ENCODE peak calls at places on chromosomes 12 and 14, in nine cellular contexts. One of them, this sample, is unnamed.

GRCh38 chr12:74509886-74510285 is 27.7 kb upstream of the ATXN7L3B start:
- DNase-seq in A549: no peak
- DNase-seq in GM23338: no peak
- DNase-seq in Panc1: no peak
- DNase-seq in HCT116: no peak
- DNase-seq in SK-N-SH: no peak
- DNase-seq in K562: no peak
- DNase-seq in HepG2: no peak
- DNase-seq in GM12878: no peak
- DNase-seq in this sample: no peak

GRCh38 chr12:18683603-18684002 is 54.2 kb downstream of the PLCZ1 start:
- DNase-seq in A549: no peak
- DNase-seq in GM23338: no peak
- DNase-seq in Panc1: no peak
- DNase-seq in HCT116: no peak
- DNase-seq in SK-N-SH: no peak
- DNase-seq in K562: peak
- DNase-seq in HepG2: no peak
- DNase-seq in GM12878: no peak
- DNase-seq in this sample: no peak

GRCh38 chr14:39310071-39310470 is 76.4 kb downstream of the MIA2 start:
- DNase-seq in A549: no peak
- DNase-seq in GM23338: no peak
- DNase-seq in Panc1: no peak
- DNase-seq in HCT116: no peak
- DNase-seq in SK-N-SH: no peak
- DNase-seq in K562: no peak
- DNase-seq in HepG2: no peak
- DNase-seq in GM12878: no peak
- DNase-seq in this sample: no peak

GRCh38 chr14:100878271-100879146 is 25.0 kb downstream of the RTL1 start:
- DNase-seq in A549: no peak
- DNase-seq in GM23338: no peak
- DNase-seq in Panc1: no peak
- DNase-seq in HCT116: no peak
- DNase-seq in SK-N-SH: no peak
- DNase-seq in K562: no peak
- DNase-seq in HepG2: no peak
- DNase-seq in GM12878: no peak
- DNase-seq in this sample: no peak

GRCh38 chr12:76375939-76376338 is 27.7 kb upstream of the BBS10 start:
- DNase-seq in A549: no peak
- DNase-seq in GM23338: no peak
- DNase-seq in Panc1: no peak
- DNase-seq in HCT116: no peak
- DNase-seq in SK-N-SH: no peak
- DNase-seq in K562: no peak
- DNase-seq in HepG2: peak
- DNase-seq in GM12878: no peak
- DNase-seq in this sample: no peak

GRCh38 chr12:59087077-59087673 is 166.9 kb upstream of the LRIG3 start:
- DNase-seq in A549: no peak
- DNase-seq in GM23338: no peak
- DNase-seq in Panc1: no peak
- DNase-seq in HCT116: peak
- DNase-seq in SK-N-SH: peak
- DNase-seq in K562: no peak
- DNase-seq in HepG2: no peak
- DNase-seq in GM12878: no peak
- DNase-seq in this sample: no peak

GRCh38 chr12:92506460-92506859 is 196.3 kb upstream of the PLEKHG7 start:
- DNase-seq in A549: no peak
- DNase-seq in GM23338: no peak
- DNase-seq in Panc1: no peak
- DNase-seq in HCT116: no peak
- DNase-seq in SK-N-SH: no peak
- DNase-seq in K562: no peak
- DNase-seq in HepG2: no peak
- DNase-seq in GM12878: no peak
- DNase-seq in this sample: no peak

GRCh38 chr12:62722971-62723680 is 211.8 kb downstream of the PPM1H start:
- DNase-seq in A549: no peak
- DNase-seq in GM23338: no peak
- DNase-seq in Panc1: no peak
- DNase-seq in HCT116: no peak
- DNase-seq in SK-N-SH: no peak
- DNase-seq in K562: no peak
- DNase-seq in HepG2: no peak
- DNase-seq in GM12878: no peak
- DNase-seq in this sample: no peak

DNA sequence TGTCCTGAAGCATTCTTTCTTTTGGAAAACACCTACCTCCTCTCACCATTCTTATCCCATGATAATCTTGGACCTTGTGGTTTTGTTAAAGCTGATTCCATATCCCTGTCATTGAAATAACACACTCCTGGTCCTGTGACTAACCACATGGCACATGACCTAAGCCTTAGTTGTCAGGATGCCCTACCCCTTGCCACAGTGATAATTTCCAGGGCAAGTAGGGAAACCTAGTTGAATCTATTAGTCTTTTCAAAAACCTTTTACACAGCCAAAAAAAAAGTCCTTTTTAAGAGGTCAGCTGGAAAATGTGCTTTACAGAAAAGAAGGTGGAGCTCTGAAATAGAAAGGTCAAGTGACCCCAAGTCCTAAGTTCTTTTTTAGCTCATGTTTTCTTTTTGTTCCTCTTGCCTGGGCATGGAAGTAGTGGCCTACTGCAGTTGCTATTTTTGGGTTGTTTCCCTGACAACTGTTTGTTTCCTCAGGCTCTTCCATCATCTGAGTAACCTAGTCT is 608.4 kb downstream of the LRFN5 start:
- DNase-seq in A549: no peak
- DNase-seq in GM23338: no peak
- DNase-seq in Panc1: peak
- DNase-seq in HCT116: no peak
- DNase-seq in SK-N-SH: no peak
- DNase-seq in K562: no peak
- DNase-seq in HepG2: no peak
- DNase-seq in GM12878: no peak
- DNase-seq in this sample: no peak
- TF ChIP-seq REST in A549: no peak
- TF ChIP-seq REST in GM23338: no peak
- TF ChIP-seq REST in Panc1: no peak
- TF ChIP-seq REST in HCT116: no peak
- TF ChIP-seq REST in SK-N-SH: no peak
- TF ChIP-seq REST in K562: no peak
- TF ChIP-seq REST in HepG2: no peak
- TF ChIP-seq REST in GM12878: no peak
- TF ChIP-seq REST in this sample: no peak

DNA sequence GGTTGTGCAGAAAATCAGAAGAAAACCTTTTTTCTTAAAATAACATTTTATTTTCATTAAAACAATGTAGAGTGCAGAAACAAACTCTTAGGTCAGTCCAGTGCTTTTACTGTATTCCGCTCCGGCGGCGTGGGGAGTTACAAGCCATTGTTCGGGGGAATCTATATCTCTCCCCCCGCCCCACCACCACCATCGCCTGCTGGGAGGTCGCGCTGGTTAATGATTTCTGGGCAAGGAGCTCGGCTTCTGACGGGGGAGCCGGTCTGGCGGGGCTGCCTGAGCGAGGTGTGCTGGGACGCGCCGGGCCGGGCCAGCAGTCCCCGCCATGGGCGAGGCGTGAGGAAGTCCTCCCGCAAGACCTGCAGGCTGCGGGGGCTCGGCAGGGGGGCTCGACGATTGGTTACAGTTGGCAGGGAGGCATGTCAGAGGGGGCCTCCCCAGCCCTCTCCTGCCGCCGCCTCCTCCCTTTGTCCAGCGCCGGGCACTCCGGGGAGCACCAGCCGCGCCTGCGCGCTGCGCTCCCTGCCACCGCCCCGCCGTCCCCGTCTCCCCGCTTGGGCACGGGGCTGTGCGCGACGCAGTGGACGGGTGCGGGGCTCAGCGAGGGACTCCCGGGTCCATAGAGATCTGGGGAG is 1.0 kb upstream of the DUSP6 start:
- DNase-seq in A549: peak
- DNase-seq in GM23338: peak
- DNase-seq in Panc1: no peak
- DNase-seq in HCT116: peak
- DNase-seq in SK-N-SH: peak
- DNase-seq in K562: no peak
- DNase-seq in HepG2: peak
- DNase-seq in GM12878: no peak
- DNase-seq in this sample: peak
- TF ChIP-seq REST in A549: no peak
- TF ChIP-seq REST in GM23338: no peak
- TF ChIP-seq REST in Panc1: no peak
- TF ChIP-seq REST in HCT116: no peak
- TF ChIP-seq REST in SK-N-SH: peak
- TF ChIP-seq REST in K562: no peak
- TF ChIP-seq REST in HepG2: no peak
- TF ChIP-seq REST in GM12878: no peak
- TF ChIP-seq REST in this sample: no peak

GRCh38 chr14:70920608-70921007 is 13.3 kb downstream of the PCNX1 start:
- DNase-seq in A549: no peak
- DNase-seq in GM23338: no peak
- DNase-seq in Panc1: no peak
- DNase-seq in HCT116: no peak
- DNase-seq in SK-N-SH: no peak
- DNase-seq in K562: no peak
- DNase-seq in HepG2: no peak
- DNase-seq in GM12878: no peak
- DNase-seq in this sample: no peak

GRCh38 chr14:70917633-70918032 is 10.4 kb downstream of the PCNX1 start:
- DNase-seq in A549: no peak
- DNase-seq in GM23338: no peak
- DNase-seq in Panc1: no peak
- DNase-seq in HCT116: no peak
- DNase-seq in SK-N-SH: no peak
- DNase-seq in K562: no peak
- DNase-seq in HepG2: no peak
- DNase-seq in GM12878: no peak
- DNase-seq in this sample: no peak

GRCh38 chr14:70916776-70917175 is 9.5 kb downstream of the PCNX1 start:
- DNase-seq in A549: no peak
- DNase-seq in GM23338: no peak
- DNase-seq in Panc1: no peak
- DNase-seq in HCT116: no peak
- DNase-seq in SK-N-SH: no peak
- DNase-seq in K562: no peak
- DNase-seq in HepG2: no peak
- DNase-seq in GM12878: no peak
- DNase-seq in this sample: no peak

GRCh38 chr14:70921669-70922068 is 14.4 kb downstream of the PCNX1 start:
- DNase-seq in A549: no peak
- DNase-seq in GM23338: no peak
- DNase-seq in Panc1: no peak
- DNase-seq in HCT116: no peak
- DNase-seq in SK-N-SH: no peak
- DNase-seq in K562: no peak
- DNase-seq in HepG2: no peak
- DNase-seq in GM12878: no peak
- DNase-seq in this sample: no peak

DNA sequence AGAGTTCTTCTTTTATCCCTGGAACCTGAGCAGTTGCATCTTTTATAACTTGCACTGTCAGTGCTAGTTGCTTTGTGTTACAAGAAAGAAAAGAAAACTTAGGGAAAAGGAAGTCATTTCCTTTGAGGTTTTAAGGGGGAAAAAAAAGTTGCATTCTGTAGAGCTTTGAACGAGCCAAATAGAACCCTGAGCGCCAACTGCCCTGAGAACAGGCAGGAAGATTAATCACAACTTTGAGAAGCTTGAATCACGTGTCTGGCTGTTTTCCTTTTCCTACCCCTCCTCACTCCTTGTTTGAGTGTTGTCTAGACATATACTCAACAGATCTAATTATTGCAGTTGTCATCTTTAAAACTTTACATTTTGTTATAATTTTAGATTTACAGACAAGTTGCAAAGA is 12.5 kb downstream of the PCNX1 start:
- DNase-seq in A549: no peak
- DNase-seq in GM23338: peak
- DNase-seq in Panc1: no peak
- DNase-seq in HCT116: no peak
- DNase-seq in SK-N-SH: no peak
- DNase-seq in K562: no peak
- DNase-seq in HepG2: no peak
- DNase-seq in GM12878: no peak
- DNase-seq in this sample: no peak
- TF ChIP-seq REST in A549: no peak
- TF ChIP-seq REST in GM23338: no peak
- TF ChIP-seq REST in Panc1: no peak
- TF ChIP-seq REST in HCT116: no peak
- TF ChIP-seq REST in SK-N-SH: no peak
- TF ChIP-seq REST in K562: no peak
- TF ChIP-seq REST in HepG2: no peak
- TF ChIP-seq REST in GM12878: no peak
- TF ChIP-seq REST in this sample: no peak

GRCh38 chr12:6608592-6609311 is 1.6 kb upstream of the CHD4 start:
- DNase-seq in A549: peak
- DNase-seq in GM23338: peak
- DNase-seq in Panc1: no peak
- DNase-seq in HCT116: no peak
- DNase-seq in SK-N-SH: no peak
- DNase-seq in K562: no peak
- DNase-seq in HepG2: peak
- DNase-seq in GM12878: no peak
- DNase-seq in this sample: no peak

GRCh38 chr12:6604254-6605029 is 2.7 kb downstream of the CHD4 start:
- DNase-seq in A549: no peak
- DNase-seq in GM23338: no peak
- DNase-seq in Panc1: no peak
- DNase-seq in HCT116: no peak
- DNase-seq in SK-N-SH: no peak
- DNase-seq in K562: no peak
- DNase-seq in HepG2: no peak
- DNase-seq in GM12878: no peak
- DNase-seq in this sample: no peak

GRCh38 chr12:6606331-6607131 is 648 bp downstream of the CHD4 start:
- DNase-seq in A549: peak
- DNase-seq in GM23338: peak
- DNase-seq in Panc1: no peak
- DNase-seq in HCT116: no peak
- DNase-seq in SK-N-SH: peak
- DNase-seq in K562: peak
- DNase-seq in HepG2: peak
- DNase-seq in GM12878: no peak
- DNase-seq in this sample: peak

GRCh38 chr12:6605425-6606330 is 1.5 kb downstream of the CHD4 start:
- DNase-seq in A549: peak
- DNase-seq in GM23338: peak
- DNase-seq in Panc1: no peak
- DNase-seq in HCT116: no peak
- DNase-seq in SK-N-SH: peak
- DNase-seq in K562: no peak
- DNase-seq in HepG2: no peak
- DNase-seq in GM12878: no peak
- DNase-seq in this sample: no peak

DNA sequence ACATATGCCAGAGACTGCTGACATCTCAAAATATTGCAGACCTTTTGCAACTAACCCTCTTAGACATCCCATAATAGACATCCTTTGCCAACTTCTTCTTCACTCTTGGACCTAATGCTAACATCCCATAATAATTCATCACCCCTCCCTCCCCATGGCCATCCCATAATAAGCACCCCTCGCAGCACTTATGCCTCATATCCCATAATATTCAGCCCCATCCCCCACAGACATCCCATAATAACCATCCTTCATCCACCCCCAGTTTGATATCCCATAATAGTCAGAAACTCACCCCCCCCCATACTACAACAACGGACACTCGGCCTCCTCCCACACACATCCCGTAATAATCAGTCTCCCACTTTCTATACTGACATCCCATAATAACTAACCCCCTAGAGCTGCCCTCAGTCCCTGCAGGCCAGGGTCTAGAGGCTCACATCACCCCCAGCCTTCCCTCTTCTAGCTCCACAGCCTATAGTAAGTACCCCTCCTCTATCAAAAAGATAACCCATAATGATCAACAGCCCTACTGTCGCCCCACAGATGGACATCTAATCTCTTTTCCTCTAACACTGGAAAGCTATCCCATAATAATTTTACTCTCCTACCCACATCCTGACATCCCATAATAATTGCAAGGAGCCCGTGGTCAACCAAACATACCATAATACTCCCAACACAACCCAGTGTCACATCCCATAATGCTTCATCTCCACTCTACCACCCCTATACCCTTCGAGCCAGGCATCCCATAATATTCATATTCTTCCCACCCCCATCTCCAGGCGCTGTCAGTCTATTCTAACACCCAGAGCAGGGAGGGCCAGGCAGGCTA is 792 bp upstream of the CHD4 start:
- DNase-seq in A549: peak
- DNase-seq in GM23338: peak
- DNase-seq in Panc1: no peak
- DNase-seq in HCT116: peak
- DNase-seq in SK-N-SH: peak
- DNase-seq in K562: peak
- DNase-seq in HepG2: peak
- DNase-seq in GM12878: peak
- DNase-seq in this sample: peak
- TF ChIP-seq REST in A549: no peak
- TF ChIP-seq REST in GM23338: no peak
- TF ChIP-seq REST in Panc1: no peak
- TF ChIP-seq REST in HCT116: no peak
- TF ChIP-seq REST in SK-N-SH: no peak
- TF ChIP-seq REST in K562: no peak
- TF ChIP-seq REST in HepG2: no peak
- TF ChIP-seq REST in GM12878: no peak
- TF ChIP-seq REST in this sample: no peak

This sample was measured in HL-60.